ENCODE peak calls at places on chromosomes 4 and X, in eight cellular contexts. Z is PC-3, Y is GM23338, H is HCT116, C is MM.1S, R is hepatocyte, O is neural progenitor cell, E is SK-N-SH. S is an unnamed sample.

GRCh38 chr4:147924604-147925412 is 192.9 kb downstream of the ARHGAP10 start:
- DNase-seq in Z (peak), R (peak), C (no peak), H (no peak), O (peak), E (peak), Y (peak), S (no peak)

GRCh38 chrX:40465735-40466551 is 114.8 kb upstream of the ATP6AP2 start:
- DNase-seq in R (no peak), O (no peak), H (no peak), C (no peak), Z (no peak), Y (no peak), E (no peak), S (peak)

GRCh38 chr4:8404791-8405515 is 35.6 kb downstream of the ACOX3 start:
- DNase-seq in C (no peak), E (no peak), H (no peak), R (no peak), O (no peak), Z (no peak), Y (no peak), S (no peak)

GRCh38 chr4:146640459-146641061 is 1.9 kb downstream of the POU4F2 start:
- DNase-seq in C (no peak), E (no peak), H (no peak), Y (peak), Z (no peak), R (no peak), O (peak), S (no peak)

GRCh38 chrX:129998006-129998405 is 15.6 kb downstream of the BCORL1 start:
- DNase-seq in E (no peak), R (no peak), H (no peak), Z (no peak), O (no peak), C (no peak), Y (no peak), S (no peak)

GRCh38 chr4:60865238-60865637 is 334.9 kb upstream of the ADGRL3 start:
- DNase-seq in Y (peak), R (no peak), O (peak), E (peak), C (no peak), Z (peak), H (no peak), S (no peak)

GRCh38 chr4:65865489-65865888 is 195.2 kb upstream of the EPHA5 start:
- DNase-seq in R (peak), C (no peak), O (peak), H (no peak), Z (peak), Y (peak), E (peak), S (peak)

GRCh38 chrX:57282568-57282967 is 3.9 kb upstream of the FAAH2 start:
- DNase-seq in Z (peak), Y (peak), C (peak), H (no peak), R (no peak), E (no peak), O (no peak), S (peak)

GRCh38 chr4:6582889-6583504 is 8.0 kb downstream of the MAN2B2 start:
- DNase-seq in C (peak), Y (peak), E (peak), O (no peak), R (no peak), H (peak), Z (peak), S (peak)

GRCh38 chrX:149259241-149259640 is 245.9 kb downstream of the IDS start:
- DNase-seq in C (no peak), O (no peak), H (no peak), Y (no peak), Z (peak), R (no peak), E (no peak), S (no peak)

DNA sequence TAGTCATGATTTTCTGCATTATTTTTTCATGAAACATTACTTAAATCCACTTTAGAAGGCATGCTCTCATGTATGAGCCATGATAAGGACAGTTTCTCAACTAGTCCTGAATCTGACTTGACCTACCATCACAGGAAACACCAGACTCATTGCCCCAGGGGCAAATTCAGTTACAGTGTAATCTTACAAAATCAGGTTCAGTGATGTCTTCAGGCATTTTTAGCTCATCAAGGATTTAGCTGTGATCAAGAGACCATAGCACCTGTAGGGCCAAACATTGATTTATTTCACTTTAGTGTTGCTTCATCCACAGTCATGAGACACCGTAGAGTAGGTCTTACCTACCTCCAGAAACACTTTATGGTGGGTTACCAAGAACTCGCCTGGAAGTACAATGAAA is 3.1 kb upstream of the TASL start:
- DNase-seq in O (no peak), Z (no peak), H (no peak), C (no peak), R (no peak), E (no peak), Y (no peak), S (no peak)
- TF ChIP-seq CTCF in O (no peak), Z (no peak), H (no peak), C (no peak), R (no peak), E (no peak), Y (no peak), S (no peak)

DNA sequence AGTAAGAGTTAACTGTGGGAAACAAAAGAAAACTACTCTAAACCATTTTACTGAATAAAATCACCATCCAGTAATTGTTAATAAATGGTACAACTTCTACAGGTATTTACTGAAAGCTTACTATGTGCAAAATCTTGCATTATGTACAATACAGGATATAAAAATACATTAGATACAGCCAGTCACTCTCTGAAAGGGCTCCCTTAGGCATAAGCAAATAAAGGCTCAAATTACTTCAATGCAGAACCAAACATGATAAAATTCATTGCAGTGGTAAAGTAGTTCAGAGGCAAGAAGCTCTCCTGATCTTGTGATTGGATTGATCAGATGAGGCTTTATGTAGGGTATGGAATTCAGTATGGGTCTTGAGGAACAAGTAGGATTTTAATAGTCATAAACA is 100.2 kb downstream of the KLHL13 start:
- DNase-seq in Z (peak), H (no peak), R (no peak), O (no peak), C (no peak), E (no peak), Y (no peak), S (no peak)
- H3K4me2 ChIP-seq in Z (no peak), H (no peak), R (no peak), O (no peak), C (no peak), E (no peak), Y (no peak), S (no peak)

GRCh38 chr4:87227704-87228560 is 7.5 kb upstream of the KLHL8 start:
- DNase-seq in C (no peak), O (no peak), Y (no peak), H (no peak), Z (no peak), E (no peak), R (no peak), S (no peak)

GRCh38 chr4:87219648-87220093 is 747 bp downstream of the KLHL8 start:
- DNase-seq in R (peak), Z (peak), Y (peak), E (no peak), C (peak), O (peak), H (no peak), S (peak)

GRCh38 chr4:87220094-87220831 is at the start of gene KLHL8:
- DNase-seq in Y (peak), Z (peak), E (peak), C (peak), H (peak), O (peak), R (peak), S (peak)

GRCh38 chr4:87228561-87228860 is 8.1 kb upstream of the KLHL8 start:
- DNase-seq in E (no peak), H (no peak), C (no peak), O (no peak), Z (no peak), R (peak), Y (no peak), S (no peak)

DNA sequence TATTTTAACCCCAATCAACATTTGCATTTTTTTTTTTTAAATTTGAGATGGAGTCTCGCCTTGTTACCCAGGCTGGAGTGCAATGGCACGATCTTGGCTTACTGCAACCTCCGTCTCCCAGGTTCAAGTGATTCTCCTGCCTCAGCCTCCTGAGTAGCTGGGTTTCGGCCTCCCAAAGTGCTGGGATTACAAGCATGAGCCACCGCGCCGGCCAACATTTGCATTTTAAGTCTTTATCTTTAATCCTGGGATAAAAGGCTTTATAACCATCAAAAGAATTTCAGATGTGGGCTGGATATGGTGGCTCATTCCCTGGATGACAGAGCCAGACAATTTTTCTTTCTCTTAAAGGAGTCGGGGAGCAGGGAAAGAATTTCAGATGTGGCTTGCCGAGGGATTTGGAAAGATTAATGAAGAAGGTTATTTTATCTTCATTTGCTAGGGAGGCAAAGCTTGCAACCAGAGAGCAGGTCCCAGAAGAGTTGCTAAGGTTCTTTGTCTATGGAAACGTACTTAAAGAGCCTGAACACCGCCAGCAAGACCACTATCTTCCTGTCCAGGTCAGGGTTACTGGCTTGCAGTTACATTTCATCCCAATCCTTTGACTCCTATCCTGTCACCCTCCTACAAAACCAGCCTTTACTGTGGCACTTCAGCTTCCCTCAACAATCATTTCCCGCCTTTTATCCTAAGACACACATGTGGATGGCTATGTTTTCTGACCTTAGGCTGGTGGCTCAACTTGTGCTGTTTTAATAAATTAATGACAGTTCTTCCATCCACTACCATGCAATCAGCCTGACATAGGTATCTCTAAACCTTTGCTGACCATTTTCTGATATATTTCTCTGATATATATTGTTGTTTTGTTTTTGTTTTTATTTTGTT is 3.9 kb upstream of the KLHL8 start:
- DNase-seq in O (peak), E (no peak), C (no peak), H (no peak), R (no peak), Y (no peak), Z (no peak), S (no peak)
- TF ChIP-seq EZH2phosphoT487 in O (no peak), E (no peak), C (no peak), H (no peak), R (no peak), Y (no peak), Z (no peak), S (no peak)

GRCh38 chrX:138777230-138777629 is 65.7 kb upstream of the FGF13 start:
- DNase-seq in Y (peak), E (no peak), R (no peak), Z (peak), C (no peak), H (no peak), O (peak), S (no peak)
- TF ChIP-seq CTCF in Y (peak), E (no peak), R (no peak), Z (peak), C (no peak), H (no peak), O (peak), S (no peak)

DNA sequence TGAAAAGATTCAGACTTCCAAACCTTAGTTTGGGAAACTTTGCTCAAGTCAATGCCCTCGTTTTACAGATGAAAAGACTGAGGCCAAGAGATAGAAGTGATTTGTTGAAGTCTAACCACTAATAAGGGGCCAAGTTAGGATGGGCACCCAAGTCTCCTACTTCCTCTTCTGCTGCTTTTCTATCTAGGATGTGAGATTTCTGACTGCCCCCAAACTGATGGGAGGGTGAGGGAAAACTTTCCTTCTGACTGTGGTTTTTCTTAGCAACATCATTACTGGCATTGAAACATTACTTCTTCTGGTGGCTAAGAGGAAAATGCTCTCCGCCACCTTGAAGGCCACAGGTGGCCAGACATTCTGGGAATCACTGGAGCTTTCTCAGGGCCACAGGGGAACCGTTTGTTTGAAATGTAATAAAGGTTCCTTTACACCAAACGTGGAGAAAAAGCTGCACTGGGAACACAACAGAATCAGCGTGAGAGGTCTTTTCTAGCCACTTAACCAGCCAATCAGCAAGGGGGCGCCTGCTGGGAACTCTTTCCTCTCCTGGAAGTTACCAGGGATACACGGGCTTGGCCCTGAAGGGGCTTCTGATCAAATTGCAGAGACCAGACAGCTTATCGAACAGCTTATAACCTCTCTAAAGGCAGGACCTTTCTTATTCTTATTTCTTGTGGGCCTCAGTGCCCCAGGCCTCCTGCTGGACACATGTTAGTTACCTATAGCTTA is 115.9 kb upstream of the TEX13D start:
- DNase-seq in Z (no peak), H (no peak), C (no peak), E (no peak), R (no peak), Y (peak), O (peak), S (no peak)
- H3K4me2 ChIP-seq in Z (no peak), H (no peak), C (no peak), E (no peak), R (no peak), Y (peak), O (peak), S (peak)

DNA sequence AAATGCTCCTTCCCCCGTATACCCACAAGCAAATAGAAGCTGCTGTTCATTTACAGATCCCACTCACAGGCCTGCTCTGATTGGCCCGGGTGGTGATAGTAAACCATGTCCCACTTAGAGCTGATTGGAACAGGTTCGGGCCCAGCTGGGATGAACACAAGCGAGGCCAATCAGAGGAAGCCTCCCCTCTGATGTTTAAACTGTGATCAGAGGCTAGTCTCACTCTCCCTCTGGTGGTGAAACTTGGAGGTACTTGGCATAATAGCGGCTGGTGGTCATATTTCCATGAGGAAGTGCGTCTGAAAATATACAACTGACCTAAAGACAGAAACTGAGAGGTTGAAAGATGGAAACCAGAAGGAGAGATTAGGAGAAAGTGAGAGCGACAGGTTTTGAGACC is 51.5 kb upstream of the TRPC3 start:
- DNase-seq in Y (peak), H (peak), Z (peak), C (peak), O (peak), E (peak), R (peak), S (peak)
- TF ChIP-seq EZH2phosphoT487 in Y (no peak), H (no peak), Z (no peak), C (no peak), O (no peak), E (no peak), R (no peak), S (no peak)

GRCh38 chrX:8869812-8870211 is 68.6 kb upstream of the FAM9A start:
- DNase-seq in E (no peak), C (no peak), Z (no peak), O (no peak), R (no peak), Y (no peak), H (no peak), S (no peak)

GRCh38 chrX:8867454-8867853 is 66.3 kb upstream of the FAM9A start:
- DNase-seq in Y (no peak), H (no peak), Z (no peak), O (no peak), R (no peak), C (no peak), E (no peak), S (no peak)

GRCh38 chrX:8868070-8868795 is 67.0 kb upstream of the FAM9A start:
- DNase-seq in O (no peak), R (no peak), C (no peak), Z (peak), H (no peak), E (no peak), Y (no peak), S (no peak)

GRCh38 chrX:8870411-8870810 is 69.2 kb upstream of the FAM9A start:
- DNase-seq in O (no peak), R (no peak), H (no peak), E (no peak), Y (no peak), C (no peak), Z (no peak), S (no peak)

DNA sequence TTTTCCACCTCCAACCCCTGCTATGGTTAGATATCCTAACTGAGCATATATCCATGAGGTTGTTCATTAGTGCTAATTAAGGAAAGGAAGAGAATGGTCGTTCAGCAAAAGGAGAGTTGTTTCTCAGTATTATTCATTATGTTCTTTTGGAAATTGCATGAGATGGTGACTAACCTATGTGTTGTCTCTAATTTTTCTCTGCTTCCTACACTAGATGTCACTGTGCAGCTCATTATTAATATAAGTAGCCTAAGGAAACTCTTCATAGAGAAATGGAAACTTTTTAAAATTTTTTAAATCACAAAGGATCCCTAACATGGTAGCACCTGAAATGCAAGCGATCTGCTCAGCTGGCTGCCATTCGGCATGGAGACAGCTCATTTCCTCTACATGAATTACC is 67.7 kb upstream of the FAM9A start:
- DNase-seq in E (no peak), Y (no peak), Z (peak), R (no peak), C (no peak), O (no peak), H (no peak), S (no peak)
- TF ChIP-seq CTCF in E (peak), Y (no peak), Z (peak), R (peak), C (peak), O (no peak), H (no peak), S (peak)

GRCh38 chr4:159543831-159544230 is 441.0 kb downstream of the RAPGEF2 start:
- DNase-seq in Z (no peak), E (no peak), O (no peak), Y (no peak), C (no peak), R (no peak), H (no peak), S (no peak)
- H3K4me2 ChIP-seq in Z (no peak), E (no peak), O (no peak), Y (no peak), C (no peak), R (no peak), H (no peak), S (no peak)

GRCh38 chrX:9706426-9706825 is 59.2 kb downstream of the GPR143 start:
- DNase-seq in H (no peak), Y (no peak), O (peak), C (no peak), E (no peak), Z (no peak), R (no peak), S (no peak)
- TF ChIP-seq EZH2phosphoT487 in H (no peak), Y (no peak), O (no peak), C (no peak), E (no peak), Z (no peak), R (no peak), S (no peak)

DNA sequence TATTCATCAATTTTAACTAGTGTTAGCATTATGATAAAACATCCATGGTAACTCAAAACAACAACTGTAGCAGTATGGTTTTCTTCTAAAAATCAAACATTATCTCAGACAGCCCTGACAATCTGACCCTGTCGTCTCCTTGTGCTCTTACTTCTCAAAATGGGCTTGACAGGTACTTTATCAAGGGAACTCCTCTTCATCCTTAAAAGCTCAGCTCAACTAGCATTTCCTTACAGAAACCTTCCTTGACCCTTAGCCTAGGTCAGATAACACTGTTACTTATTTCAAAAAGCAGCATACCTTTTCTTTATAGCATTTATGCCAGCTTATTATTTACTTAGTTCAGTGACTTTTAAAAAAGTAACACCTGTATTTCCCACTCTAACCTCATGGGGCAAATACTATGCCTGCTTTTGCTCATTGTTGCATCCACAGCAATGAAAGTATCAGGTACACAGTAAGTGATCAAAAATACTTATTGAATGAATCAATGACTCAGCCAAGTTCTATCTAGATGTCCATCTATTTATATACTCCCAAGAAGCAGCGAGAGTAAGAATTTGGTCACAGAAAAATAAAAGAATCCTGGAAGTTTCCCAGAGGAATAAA is 41.9 kb downstream of the ADAMTS3 start:
- DNase-seq in Z (peak), C (no peak), E (no peak), Y (no peak), H (no peak), R (no peak), O (no peak), S (no peak)
- TF ChIP-seq CTCF in Z (no peak), C (no peak), E (no peak), Y (no peak), H (no peak), R (no peak), O (no peak), S (no peak)

S was measured in OCI-LY7.